ENCODE peak calls at places on chromosomes 4 and X, in ten cellular contexts. V, E, K, J, I, G, S, A, H and F are unnamed samples.

GRCh38 chrX:73851014-73852009 is 288.3 kb downstream of the CHIC1 start:
- DNase-seq in E (no peak), A (no peak), G (no peak), H (no peak), V (no peak), I (no peak), J (no peak), K (no peak), S (no peak), F (no peak)

GRCh38 chr4:48546336-48546735 is 56.3 kb downstream of the ZAR1 start:
- DNase-seq in G (peak; percentile 6), S (peak; percentile 26), J (peak; percentile 3), H (peak; percentile 48), E (no peak), A (no peak), V (peak; percentile 40), I (peak; percentile 22), K (peak; percentile 52), F (no peak)

GRCh38 chrX:37701588-37701987 is 16.0 kb downstream of the XK start:
- DNase-seq in I (no peak), S (peak; percentile 9), E (no peak), G (no peak), V (no peak), A (no peak), K (no peak), J (no peak), H (no peak), F (no peak)

GRCh38 chr4:88007304-88008132 is at the start of gene PKD2:
- DNase-seq in J (peak; percentile 43), H (peak; percentile 83), K (peak; percentile 81), I (peak; percentile 72), S (peak; percentile 78), V (peak; percentile 78), G (peak; percentile 49), A (no peak), E (peak; percentile 48), F (peak; percentile 80)

GRCh38 chrX:139600105-139600504 is 69.6 kb downstream of the F9 start:
- DNase-seq in S (no peak), V (no peak), J (no peak), K (no peak), I (no peak), G (no peak), E (no peak), H (no peak), A (no peak), F (no peak)

GRCh38 chrX:9163153-9163790 is 129.3 kb upstream of the FAM9B start:
- DNase-seq in J (no peak), I (no peak), K (peak; percentile 16), V (peak; percentile 52), A (no peak), G (no peak), S (peak; percentile 11), E (no peak), H (peak; percentile 80), F (peak; percentile 12)

GRCh38 chr4:7803992-7804758 is 135.5 kb downstream of the AFAP1 start:
- DNase-seq in H (peak; percentile 81), E (peak; percentile 62), I (peak; percentile 83), V (peak; percentile 77), G (peak; percentile 83), K (peak; percentile 75), A (no peak), J (peak; percentile 38), S (peak; percentile 77), F (peak; percentile 69)

GRCh38 chr4:173056271-173056670 is 112.3 kb upstream of the GALNT7 start:
- DNase-seq in H (no peak), G (no peak), K (no peak), S (no peak), I (no peak), J (no peak), V (no peak), A (no peak), E (no peak), F (no peak)

GRCh38 chrX:85244411-85245210 is 820 bp downstream of the ZNF711 start:
- DNase-seq in H (no peak), A (no peak), I (peak; percentile 37), K (peak; percentile 0), V (peak; percentile 44), G (no peak), E (no peak), J (peak; percentile 41), S (peak; percentile 65), F (peak; percentile 0)

GRCh38 chrX:151505796-151506195 is 57.7 kb upstream of the PASD1 start:
- DNase-seq in E (no peak), H (peak; percentile 16), A (peak; percentile 7), V (no peak), S (peak; percentile 84), K (peak; percentile 12), G (no peak), I (peak; percentile 3), J (peak; percentile 46), F (peak; percentile 17)

GRCh38 chr4:10587697-10588096 is 96.9 kb downstream of the CLNK start:
- DNase-seq in S (no peak), H (no peak), E (no peak), I (no peak), K (no peak), G (no peak), J (no peak), A (no peak), V (no peak), F (no peak)

GRCh38 chrX:15737188-15737956 is 698 bp upstream of the CA5B start:
- DNase-seq in J (no peak), K (no peak), G (no peak), H (peak; percentile 30), S (no peak), V (no peak), A (no peak), E (no peak), I (no peak), F (no peak)

GRCh38 chrX:52031371-52031770 is 37.6 kb downstream of the MAGED4B start:
- DNase-seq in S (no peak), H (no peak), J (no peak), G (no peak), A (no peak), V (no peak), K (no peak), E (no peak), I (no peak), F (no peak)

GRCh38 chr4:175536852-175537453 is 275.1 kb downstream of the GPM6A start:
- DNase-seq in H (peak; percentile 45), A (no peak), J (peak; percentile 40), E (no peak), S (no peak), V (peak; percentile 68), I (peak; percentile 57), K (peak; percentile 66), G (peak; percentile 28), F (no peak)

GRCh38 chrX:16061296-16061695 is 62.1 kb upstream of the GRPR start:
- DNase-seq in J (no peak), I (no peak), V (no peak), A (no peak), G (no peak), E (no peak), K (no peak), S (no peak), H (no peak), F (no peak)

GRCh38 chr4:2936773-2937145 is 26.4 kb downstream of the NOP14 start:
- DNase-seq in E (no peak), H (peak; percentile 91), I (no peak), S (peak; percentile 74), G (no peak), V (peak; percentile 65), J (no peak), K (peak; percentile 50), A (no peak), F (peak; percentile 37)

GRCh38 chrX:150935466-150935865 is 37.0 kb upstream of the CD99L2 start:
- DNase-seq in E (no peak), H (peak; percentile 25), V (no peak), I (peak; percentile 42), G (no peak), K (peak; percentile 88), S (no peak), A (no peak), J (no peak), F (peak; percentile 45)

GRCh38 chrX:121851033-121851432 is 803.6 kb downstream of the GLUD2 start:
- DNase-seq in E (no peak), I (no peak), V (no peak), A (no peak), S (no peak), K (no peak), G (no peak), J (no peak), H (peak; percentile 0), F (no peak)